ENCODE peak calls at places on chromosomes 13 and 19, in eight cellular contexts. I is hepatic stellate cell; B is H9; S is NCI-H460; P is caudate nucleus; Z is H54; F is mesothelial cell of epicardium; O is activated naive CD4-positive, alpha-beta T cell treated with anti-CD3 and anti-CD28 coated beads, Interleukin-2, amount 50 U/mL, for 16 hours. R is an unnamed sample.

GRCh38 chr19:54186351-54186750 is 3.0 kb downstream of the MBOAT7 start:
- DNase-seq in I (no peak), B (no peak), S (no peak), P (no peak), Z (no peak), F (no peak), O (no peak), R (no peak)

GRCh38 chr13:44068737-44069136 is 189.0 kb downstream of the LACC1 start:
- DNase-seq in I (peak; percentile 5), B (no peak), S (no peak), P (no peak), Z (peak; percentile 13), F (no peak), O (no peak), R (peak; percentile 36)

GRCh38 chr19:42010245-42011126 is 16.5 kb upstream of the ATP1A3 start:
- DNase-seq in I (peak; percentile 62), B (no peak), S (peak; percentile 70), P (no peak), Z (no peak), F (no peak), O (no peak), R (no peak)

GRCh38 chr19:35292986-35293732 is 1.2 kb downstream of the MAG start:
- DNase-seq in I (no peak), B (no peak), S (no peak), P (peak; percentile 52), Z (no peak), F (no peak), O (no peak), R (no peak)

GRCh38 chr19:43634877-43635560 is 4.6 kb downstream of the CADM4 start:
- DNase-seq in I (no peak), B (peak; percentile 64), S (no peak), P (peak; percentile 60), Z (no peak), F (no peak), O (no peak), R (no peak)

GRCh38 chr13:21138561-21138960 is 37.8 kb downstream of the SKA3 start:
- DNase-seq in I (no peak), B (no peak), S (no peak), P (no peak), Z (no peak), F (no peak), O (no peak), R (no peak)

GRCh38 chr13:51562011-51562671 is 22.1 kb upstream of the WDFY2 start:
- DNase-seq in I (no peak), B (no peak), S (no peak), P (no peak), Z (no peak), F (no peak), O (no peak), R (no peak)

GRCh38 chr13:99278199-99278598 is 20.0 kb upstream of the GPR18 start:
- DNase-seq in I (no peak), B (no peak), S (no peak), P (no peak), Z (no peak), F (no peak), O (no peak), R (no peak)

GRCh38 chr13:53254495-53254894 is 225.9 kb downstream of the OLFM4 start:
- DNase-seq in I (no peak), B (peak; percentile 34), S (no peak), P (no peak), Z (no peak), F (peak; percentile 47), O (no peak), R (no peak)

GRCh38 chr19:1992759-1993260 is 22.7 kb downstream of the BTBD2 start:
- DNase-seq in I (no peak), B (peak; percentile 79), S (no peak), P (no peak), Z (no peak), F (no peak), O (no peak), R (no peak)

GRCh38 chr13:42348576-42348975 is 76.6 kb downstream of the AKAP11 start:
- DNase-seq in I (no peak), B (no peak), S (no peak), P (no peak), Z (no peak), F (no peak), O (no peak), R (no peak)

GRCh38 chr13:72181661-72182060 is 314.7 kb upstream of the DACH1 start:
- DNase-seq in I (no peak), B (no peak), S (no peak), P (no peak), Z (no peak), F (no peak), O (no peak), R (no peak)

GRCh38 chr19:19113040-19113541 is 25.2 kb downstream of the TMEM161A start:
- DNase-seq in I (peak; percentile 50), B (peak; percentile 84), S (no peak), P (no peak), Z (peak; percentile 74), F (no peak), O (no peak), R (peak; percentile 37)

GRCh38 chr13:46523972-46524737 is 28.8 kb upstream of the LRCH1 start:
- DNase-seq in I (no peak), B (no peak), S (no peak), P (no peak), Z (no peak), F (no peak), O (no peak), R (no peak)

GRCh38 chr19:55902080-55902751 is 29.9 kb downstream of the NLRP13 start:
- DNase-seq in I (no peak), B (no peak), S (no peak), P (no peak), Z (no peak), F (no peak), O (no peak), R (no peak)

GRCh38 chr19:55474269-55475265 is 1.9 kb upstream of the ZNF628 start:
- DNase-seq in I (no peak), B (peak; percentile 25), S (no peak), P (no peak), Z (no peak), F (no peak), O (no peak), R (no peak)

GRCh38 chr19:21483589-21484170 is 21.7 kb upstream of the ZNF429 start:
- DNase-seq in I (no peak), B (peak; percentile 84), S (no peak), P (no peak), Z (peak; percentile 37), F (no peak), O (peak; percentile 62), R (no peak)